ENCODE peak calls at places on chromosomes 3 and 15, in four cellular contexts. V, Z, Y and J are unnamed samples.

GRCh38 chr3:138465451-138465850 is 31.0 kb downstream of the ESYT3 start:
- DNase-seq in V (no peak), Z (no peak), Y (no peak), J (no peak)

GRCh38 chr15:40363611-40364010 is 5.6 kb downstream of the DISP2 start:
- DNase-seq in V (no peak), Z (no peak), Y (no peak), J (no peak)

GRCh38 chr3:58216496-58217197 is 5.9 kb upstream of the DNASE1L3 start:
- DNase-seq in V (no peak), Z (no peak), Y (no peak), J (no peak)

GRCh38 chr15:59794229-59794886 is 105.2 kb upstream of the BNIP2 start:
- DNase-seq in V (no peak), Z (no peak), Y (no peak), J (no peak)

GRCh38 chr3:108391917-108392585 is 95.7 kb downstream of the HHLA2 start:
- DNase-seq in V (no peak), Z (no peak), Y (no peak), J (no peak)

GRCh38 chr3:132556467-132557159 is 40.5 kb upstream of the ACKR4 start:
- DNase-seq in V (no peak), Z (no peak), Y (no peak), J (no peak)

GRCh38 chr3:183116051-183116614 is 16.8 kb upstream of the MCCC1 start:
- DNase-seq in V (peak), Z (peak), Y (no peak), J (peak)

GRCh38 chr15:81575436-81576123 is 201.6 kb upstream of the TMC3 start:
- DNase-seq in V (peak), Z (peak), Y (peak), J (peak)

GRCh38 chr3:17741621-17742091 is 775 bp downstream of the TBC1D5 start:
- DNase-seq in V (no peak), Z (no peak), Y (no peak), J (no peak)

GRCh38 chr3:8741581-8742355 is 8.2 kb downstream of the CAV3 start:
- DNase-seq in V (no peak), Z (no peak), Y (peak), J (no peak)

GRCh38 chr3:57151021-57151449 is 14.1 kb downstream of the IL17RD start:
- DNase-seq in V (no peak), Z (no peak), Y (peak), J (no peak)

GRCh38 chr15:45442497-45443135 is 64.3 kb upstream of the GATM start:
- DNase-seq in V (no peak), Z (no peak), Y (peak), J (no peak)

GRCh38 chr3:30984855-30985793 is 90.7 kb upstream of the GADL1 start:
- DNase-seq in V (no peak), Z (no peak), Y (no peak), J (no peak)

GRCh38 chr3:131361464-131362421 is 19.8 kb upstream of the NUDT16 start:
- DNase-seq in V (no peak), Z (no peak), Y (no peak), J (peak)

GRCh38 chr3:112471926-112472325 is 27.3 kb downstream of the BTLA start:
- DNase-seq in V (no peak), Z (no peak), Y (no peak), J (no peak)

GRCh38 chr3:44992555-44993470 is 16.8 kb downstream of the EXOSC7 start:
- DNase-seq in V (no peak), Z (no peak), Y (no peak), J (no peak)

GRCh38 chr3:121894191-121894990 is at the start of gene SLC15A2:
- DNase-seq in V (no peak), Z (no peak), Y (no peak), J (no peak)

GRCh38 chr3:120448707-120449650 is 1.8 kb downstream of the FSTL1 start:
- DNase-seq in V (no peak), Z (no peak), Y (peak), J (no peak)

GRCh38 chr3:55885721-55886120 is 398.6 kb upstream of the WNT5A start:
- DNase-seq in V (no peak), Z (no peak), Y (no peak), J (peak)

GRCh38 chr3:113895964-113896363 is 51.8 kb upstream of the ZDHHC23 start:
- DNase-seq in V (no peak), Z (no peak), Y (no peak), J (no peak)

GRCh38 chr3:12835005-12835665 is 6.2 kb downstream of the RPL32 start:
- DNase-seq in V (no peak), Z (no peak), Y (no peak), J (no peak)

GRCh38 chr3:53231532-53232511 is 24.0 kb downstream of the TKT start:
- DNase-seq in V (no peak), Z (no peak), Y (no peak), J (no peak)

GRCh38 chr3:128322030-128323022 is 144.4 kb downstream of the DNAJB8 start:
- DNase-seq in V (peak), Z (peak), Y (peak), J (no peak)

GRCh38 chr3:197800379-197800778 is 9.3 kb downstream of the LRCH3 start:
- DNase-seq in V (no peak), Z (no peak), Y (no peak), J (no peak)

GRCh38 chr3:58308728-58309127 is 2.4 kb downstream of the HTD2 start:
- DNase-seq in V (no peak), Z (no peak), Y (no peak), J (no peak)

GRCh38 chr15:78061963-78062427 is 15.5 kb downstream of the TBC1D2B start:
- DNase-seq in V (peak), Z (no peak), Y (peak), J (peak)

GRCh38 chr3:106881177-106881576 is 496.1 kb upstream of the CCDC54 start:
- DNase-seq in V (no peak), Z (no peak), Y (no peak), J (no peak)

GRCh38 chr15:101368868-101369642 is 74.0 kb upstream of the SNRPA1 start:
- DNase-seq in V (no peak), Z (no peak), Y (no peak), J (no peak)

GRCh38 chr3:36907911-36908646 is 36.8 kb downstream of the TRANK1 start:
- DNase-seq in V (no peak), Z (no peak), Y (peak), J (no peak)

GRCh38 chr3:130901463-130902204 is 7.8 kb downstream of the ATP2C1 start:
- DNase-seq in V (no peak), Z (no peak), Y (no peak), J (no peak)

GRCh38 chr3:8658326-8659212 is 14.0 kb upstream of the SSUH2 start:
- DNase-seq in V (peak), Z (no peak), Y (peak), J (peak)

GRCh38 chr3:83729576-83729975 is 1229.2 kb upstream of the CADM2 start:
- DNase-seq in V (no peak), Z (no peak), Y (no peak), J (no peak)

GRCh38 chr3:94259291-94259690 is 196.4 kb downstream of the NSUN3 start:
- DNase-seq in V (no peak), Z (no peak), Y (no peak), J (no peak)

GRCh38 chr15:90501898-90502297 is 27.8 kb upstream of the CRTC3 start:
- DNase-seq in V (no peak), Z (no peak), Y (no peak), J (no peak)

GRCh38 chr3:122245513-122246174 is 62.2 kb downstream of the CASR start:
- DNase-seq in V (no peak), Z (no peak), Y (peak), J (no peak)

GRCh38 chr15:40930430-40931299 is 1.5 kb downstream of the DLL4 start:
- DNase-seq in V (peak), Z (peak), Y (no peak), J (peak)